ENCODE peak calls at places on chromosomes 5 and 9, in seven cellular contexts. L is GM23248, M is IMR-90, F is endodermal cell, T is upper lobe of left lung, O is mesenchymal stem cell, Q is tibial artery. A is an unnamed sample.

GRCh38 chr5:151577566-151577965 is 13.6 kb downstream of the FAT2 start:
- DNase-seq in L (no peak), M (no peak), F (no peak), T (no peak), O (no peak), Q (no peak), A (no peak)

GRCh38 chr9:83233647-83234046 is 170.7 kb upstream of the RASEF start:
- DNase-seq in L (no peak), M (no peak), F (no peak), T (no peak), O (no peak), Q (no peak), A (no peak)

GRCh38 chr5:72829707-72830106 is 13.2 kb downstream of the TNPO1 start:
- DNase-seq in L (no peak), M (no peak), F (no peak), T (no peak), O (no peak), Q (no peak), A (no peak)

GRCh38 chr9:122821278-122821952 is 7.0 kb downstream of the PDCL start:
- DNase-seq in L (no peak), M (peak; percentile 62), F (no peak), T (no peak), O (peak; percentile 62), Q (peak; percentile 63), A (no peak)

GRCh38 chr5:180291234-180291940 is 496 bp downstream of the MAPK9 start:
- DNase-seq in L (no peak), M (no peak), F (peak; percentile 68), T (no peak), O (peak; percentile 33), Q (no peak), A (peak; percentile 87)

GRCh38 chr9:135048758-135049284 is 38.6 kb upstream of the OLFM1 start:
- DNase-seq in L (no peak), M (no peak), F (peak; percentile 15), T (no peak), O (no peak), Q (no peak), A (no peak)

GRCh38 chr9:80951675-80952074 is 737.7 kb downstream of the TLE1 start:
- DNase-seq in L (peak; percentile 69), M (peak; percentile 38), F (no peak), T (no peak), O (no peak), Q (no peak), A (no peak)

GRCh38 chr9:117771162-117771561 is 67.0 kb downstream of the TLR4 start:
- DNase-seq in L (no peak), M (no peak), F (no peak), T (no peak), O (no peak), Q (no peak), A (no peak)

GRCh38 chr5:175738126-175738525 is 80.3 kb downstream of the HRH2 start:
- DNase-seq in L (no peak), M (no peak), F (no peak), T (no peak), O (no peak), Q (no peak), A (no peak)

GRCh38 chr5:115487750-115488149 is 56.8 kb downstream of the FEM1C start:
- DNase-seq in L (no peak), M (no peak), F (no peak), T (no peak), O (no peak), Q (no peak), A (no peak)

GRCh38 chr5:135091286-135091685 is 57.3 kb upstream of the PITX1 start:
- DNase-seq in L (no peak), M (no peak), F (no peak), T (no peak), O (no peak), Q (no peak), A (no peak)

GRCh38 chr5:90549729-90550275 is 8.8 kb upstream of the ADGRV1 start:
- DNase-seq in L (no peak), M (no peak), F (no peak), T (no peak), O (no peak), Q (no peak), A (no peak)

DNA sequence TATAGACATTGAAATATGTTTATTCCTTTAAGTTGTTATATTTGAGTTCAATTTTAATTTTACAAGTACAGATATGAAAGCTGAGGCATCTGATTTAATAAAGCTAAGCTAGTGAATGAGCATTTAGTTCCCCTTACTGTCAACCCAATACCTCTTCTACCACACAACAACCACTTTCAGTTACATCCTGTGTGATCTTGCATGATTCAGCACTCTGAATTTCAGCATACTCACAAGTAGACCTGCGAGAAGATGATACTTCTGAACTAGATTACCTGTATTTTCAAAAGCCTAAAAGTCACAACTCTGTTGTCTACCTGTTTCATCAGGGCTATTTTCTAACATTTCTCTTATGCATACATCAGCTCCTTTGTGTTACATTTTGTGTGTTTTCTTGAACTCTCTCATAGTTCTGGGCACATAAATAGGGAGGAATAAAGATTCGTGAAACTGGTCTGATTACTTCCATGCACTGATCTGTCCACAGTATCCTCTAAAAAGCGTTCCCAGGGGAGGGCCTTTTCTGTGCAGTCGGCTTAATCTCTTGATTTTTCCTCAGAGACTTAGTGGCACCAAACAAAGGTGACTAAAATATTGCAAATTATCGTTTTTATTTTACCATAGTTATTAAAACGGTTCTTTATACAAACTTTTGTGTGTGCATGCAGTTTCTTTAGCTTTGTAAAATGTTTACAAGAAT is 2025.5 kb upstream of the NUDT12 start:
- DNase-seq in L (no peak), M (no peak), F (no peak), T (no peak), O (no peak), Q (no peak), A (no peak)
- H3K4me3 ChIP-seq in L (no peak overlapping the region), M (no peak overlapping the region), F (no peak overlapping the region), T (no peak overlapping the region), O (no peak overlapping the region), Q (no peak overlapping the region), A (no peak overlapping the region)

DNA sequence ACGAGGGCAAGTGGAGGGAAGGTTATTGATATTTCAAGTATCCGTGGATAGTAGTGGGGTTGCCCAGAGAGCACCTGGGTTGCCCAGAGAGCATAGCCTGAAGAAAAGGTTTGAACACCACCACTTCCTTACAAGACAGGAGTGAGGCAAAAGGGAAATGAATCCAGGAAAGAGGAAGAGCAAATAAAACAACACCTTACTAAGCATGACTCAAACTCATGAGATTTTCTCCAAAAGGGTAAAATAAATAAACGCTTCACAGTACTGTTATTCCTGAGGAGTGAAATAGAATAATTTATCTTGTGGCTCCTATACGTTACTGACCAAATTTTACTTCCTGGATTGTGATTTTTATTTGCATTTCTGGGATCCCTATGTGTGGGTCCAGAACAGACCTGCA is 65.2 kb upstream of the PTPRD start:
- DNase-seq in L (no peak), M (no peak), F (no peak), T (no peak), O (peak; percentile 40), Q (no peak), A (no peak)
- H3K27me3 ChIP-seq in L (no peaks in the 10 kb centered on the region), M (no peaks in the 10 kb centered on the region), F (no peaks in the 10 kb centered on the region), T (no peaks in the 10 kb centered on the region), O (no peaks in the 10 kb centered on the region), Q (no peaks in the 10 kb centered on the region), A (no peaks in the 10 kb centered on the region)

GRCh38 chr5:35877655-35878054 is 21.0 kb downstream of the IL7R start:
- DNase-seq in L (no peak), M (no peak), F (no peak), T (no peak), O (peak; percentile 46), Q (no peak), A (no peak)

GRCh38 chr5:35881758-35882157 is 25.1 kb downstream of the IL7R start:
- DNase-seq in L (no peak), M (no peak), F (no peak), T (no peak), O (no peak), Q (no peak), A (no peak)

GRCh38 chr5:35878079-35878478 is 21.4 kb downstream of the IL7R start:
- DNase-seq in L (no peak), M (no peak), F (no peak), T (no peak), O (no peak), Q (no peak), A (no peak)

GRCh38 chr5:35879649-35880048 is 23.0 kb downstream of the IL7R start:
- DNase-seq in L (no peak), M (no peak), F (no peak), T (no peak), O (no peak), Q (no peak), A (no peak)

GRCh38 chr5:35880166-35880565 is 23.5 kb downstream of the IL7R start:
- DNase-seq in L (no peak), M (no peak), F (no peak), T (no peak), O (no peak), Q (no peak), A (no peak)
- H3K4me3 ChIP-seq in L (no peak overlapping the region), M (no peak overlapping the region), F (no peak overlapping the region), T (no peak overlapping the region), O (no peak overlapping the region), Q (no peak overlapping the region), A (no peak overlapping the region)

DNA sequence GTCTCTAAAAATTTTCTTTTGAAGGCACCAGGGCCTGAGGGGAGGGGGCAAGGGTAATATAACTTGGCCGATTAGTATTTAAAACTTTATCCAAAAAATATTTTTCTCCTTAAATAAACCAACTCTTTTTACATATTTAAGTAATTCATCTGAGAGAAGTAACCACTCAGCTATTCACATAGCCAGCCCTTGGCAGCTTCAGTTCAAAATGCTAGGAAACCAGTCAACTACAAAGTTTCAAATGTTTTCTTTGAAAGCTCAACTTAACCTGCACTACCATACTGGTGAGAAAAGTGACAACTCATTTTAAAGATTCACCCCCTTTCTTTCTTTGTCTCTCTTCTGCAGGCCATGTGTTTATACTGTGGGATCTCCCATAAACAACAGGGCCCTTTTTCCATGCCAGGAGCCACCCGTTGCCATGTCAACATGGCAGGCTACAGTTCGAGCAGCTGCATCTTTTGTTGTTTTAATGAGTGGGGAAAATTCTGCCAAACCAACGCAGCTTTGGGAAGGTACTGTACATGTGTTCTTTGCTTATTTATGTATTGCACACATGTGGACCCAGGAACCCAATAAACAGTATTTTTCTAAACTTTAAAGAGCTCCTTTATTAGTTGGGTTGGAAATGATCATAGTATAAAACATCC is 46.3 kb downstream of the AOPEP start:
- DNase-seq in L (peak; percentile 27), M (peak; percentile 86), F (no peak), T (no peak), O (peak; percentile 64), Q (no peak), A (peak; percentile 37)
- H3K27me3 ChIP-seq in L (no peaks in the 10 kb centered on the region), M (no peaks in the 10 kb centered on the region), F (no peaks in the 10 kb centered on the region), T (no peaks in the 10 kb centered on the region), O (no peaks in the 10 kb centered on the region), Q (no peaks in the 10 kb centered on the region), A (no peaks in the 10 kb centered on the region)

DNA sequence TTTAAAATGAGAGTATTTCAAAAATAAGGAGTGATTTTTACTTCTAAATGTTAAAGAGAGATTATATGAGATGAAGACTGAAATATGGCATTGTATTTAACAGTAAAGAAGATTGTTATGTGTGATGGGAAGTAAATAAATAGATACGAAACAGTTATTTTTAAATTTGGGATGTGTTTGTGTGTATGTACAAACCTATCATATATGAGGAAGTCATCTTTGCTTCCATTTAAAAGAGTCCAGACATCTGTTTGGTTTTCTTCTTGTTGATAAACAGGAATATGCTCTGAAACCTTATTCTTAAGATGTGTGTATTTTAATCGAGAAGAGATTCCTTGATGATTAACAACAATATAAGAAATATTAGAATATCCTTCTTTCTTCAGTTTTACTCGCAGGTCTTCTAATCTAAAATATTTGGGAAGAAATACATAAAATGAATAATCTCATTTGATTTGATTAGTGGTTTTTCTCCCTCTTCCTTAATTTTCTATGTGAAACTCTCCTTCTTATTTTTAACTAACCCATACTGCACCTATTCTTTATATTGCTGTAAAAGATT is 4.9 kb downstream of the SELENOP start:
- DNase-seq in L (no peak), M (no peak), F (no peak), T (no peak), O (no peak), Q (no peak), A (no peak)
- H3K4me3 ChIP-seq in L (no peak overlapping the region), M (no peak overlapping the region), F (no peak overlapping the region), T (no peak overlapping the region), O (no peak overlapping the region), Q (no peak overlapping the region), A (no peak overlapping the region)

A was measured in H7.